ENCODE peak calls at places on chromosomes 1 and 21, in ten cellular contexts. One of them, this sample, is unnamed.

GRCh38 chr1:248622491-248623106 is 12.3 kb downstream of the OR2T11 start:
- DNase-seq in endothelial cell of umbilical vein: peak; percentile 13
- DNase-seq in stomach: no peak
- DNase-seq in IMR-90: peak; percentile 0
- DNase-seq in A549: peak; percentile 54
- DNase-seq in transverse colon: no peak
- DNase-seq in adrenal gland: no peak
- DNase-seq in breast epithelium: no peak
- DNase-seq in heart left ventricle: no peak
- DNase-seq in HCT116: peak; percentile 6
- DNase-seq in this sample: no peak

GRCh38 chr1:178344513-178345077 is 152.2 kb downstream of the CLEC20A start:
- DNase-seq in endothelial cell of umbilical vein: peak; percentile 87
- DNase-seq in transverse colon: no peak
- DNase-seq in breast epithelium: no peak
- DNase-seq in adrenal gland: no peak
- DNase-seq in heart left ventricle: no peak
- DNase-seq in A549: peak; percentile 62
- DNase-seq in IMR-90: peak; percentile 92
- DNase-seq in HCT116: peak; percentile 52
- DNase-seq in stomach: no peak
- DNase-seq in this sample: no peak

GRCh38 chr1:192506741-192507155 is 68.8 kb upstream of the RGS1 start:
- DNase-seq in IMR-90: peak; percentile 43
- DNase-seq in stomach: no peak
- DNase-seq in endothelial cell of umbilical vein: peak; percentile 72
- DNase-seq in heart left ventricle: no peak
- DNase-seq in A549: peak; percentile 34
- DNase-seq in transverse colon: no peak
- DNase-seq in HCT116: peak; percentile 23
- DNase-seq in breast epithelium: no peak
- DNase-seq in adrenal gland: no peak
- DNase-seq in this sample: no peak

GRCh38 chr1:67316180-67316902 is 8.7 kb downstream of the IL12RB2 start:
- DNase-seq in endothelial cell of umbilical vein: no peak
- DNase-seq in stomach: no peak
- DNase-seq in breast epithelium: no peak
- DNase-seq in transverse colon: no peak
- DNase-seq in A549: no peak
- DNase-seq in HCT116: no peak
- DNase-seq in IMR-90: no peak
- DNase-seq in heart left ventricle: no peak
- DNase-seq in adrenal gland: no peak
- DNase-seq in this sample: no peak

GRCh38 chr1:161484613-161485012 is 20.6 kb upstream of the FCGR2A start:
- DNase-seq in adrenal gland: no peak
- DNase-seq in breast epithelium: no peak
- DNase-seq in IMR-90: no peak
- DNase-seq in heart left ventricle: no peak
- DNase-seq in transverse colon: no peak
- DNase-seq in endothelial cell of umbilical vein: no peak
- DNase-seq in HCT116: no peak
- DNase-seq in A549: no peak
- DNase-seq in stomach: no peak
- DNase-seq in this sample: no peak

GRCh38 chr21:27126140-27126539 is 159.3 kb upstream of the ADAMTS5 start:
- DNase-seq in endothelial cell of umbilical vein: no peak
- DNase-seq in HCT116: no peak
- DNase-seq in A549: no peak
- DNase-seq in transverse colon: no peak
- DNase-seq in breast epithelium: no peak
- DNase-seq in adrenal gland: no peak
- DNase-seq in stomach: no peak
- DNase-seq in heart left ventricle: no peak
- DNase-seq in IMR-90: no peak
- DNase-seq in this sample: no peak

GRCh38 chr1:12275370-12275769 is 45.5 kb downstream of the VPS13D start:
- DNase-seq in IMR-90: no peak
- DNase-seq in A549: peak; percentile 27
- DNase-seq in breast epithelium: no peak
- DNase-seq in heart left ventricle: no peak
- DNase-seq in stomach: peak; percentile 30
- DNase-seq in HCT116: no peak
- DNase-seq in transverse colon: peak; percentile 17
- DNase-seq in endothelial cell of umbilical vein: peak; percentile 20
- DNase-seq in adrenal gland: peak; percentile 34
- DNase-seq in this sample: no peak

GRCh38 chr1:212162635-212163034 is 122.6 kb upstream of the PPP2R5A start:
- DNase-seq in endothelial cell of umbilical vein: peak; percentile 57
- DNase-seq in transverse colon: no peak
- DNase-seq in adrenal gland: peak; percentile 42
- DNase-seq in HCT116: no peak
- DNase-seq in stomach: peak; percentile 61
- DNase-seq in A549: no peak
- DNase-seq in breast epithelium: peak; percentile 71
- DNase-seq in IMR-90: peak; percentile 80
- DNase-seq in heart left ventricle: peak; percentile 73
- DNase-seq in this sample: no peak

GRCh38 chr1:54403377-54403776 is 2.8 kb downstream of the SSBP3 start:
- DNase-seq in transverse colon: no peak
- DNase-seq in endothelial cell of umbilical vein: no peak
- DNase-seq in stomach: no peak
- DNase-seq in adrenal gland: no peak
- DNase-seq in IMR-90: no peak
- DNase-seq in heart left ventricle: no peak
- DNase-seq in breast epithelium: no peak
- DNase-seq in A549: no peak
- DNase-seq in HCT116: no peak
- DNase-seq in this sample: no peak

GRCh38 chr1:70090875-70091274 is 114.5 kb downstream of the LRRC40 start:
- DNase-seq in transverse colon: no peak
- DNase-seq in breast epithelium: no peak
- DNase-seq in adrenal gland: no peak
- DNase-seq in HCT116: no peak
- DNase-seq in A549: no peak
- DNase-seq in endothelial cell of umbilical vein: no peak
- DNase-seq in stomach: no peak
- DNase-seq in IMR-90: peak; percentile 79
- DNase-seq in heart left ventricle: no peak
- DNase-seq in this sample: no peak

GRCh38 chr1:55337801-55338447 is 122.8 kb upstream of the USP24 start:
- DNase-seq in adrenal gland: no peak
- DNase-seq in A549: peak; percentile 66
- DNase-seq in stomach: no peak
- DNase-seq in breast epithelium: no peak
- DNase-seq in heart left ventricle: no peak
- DNase-seq in transverse colon: no peak
- DNase-seq in IMR-90: peak; percentile 79
- DNase-seq in endothelial cell of umbilical vein: peak; percentile 79
- DNase-seq in HCT116: peak; percentile 36
- DNase-seq in this sample: no peak

GRCh38 chr1:219568728-219569127 is 44.2 kb downstream of the ZC3H11B start:
- DNase-seq in endothelial cell of umbilical vein: no peak
- DNase-seq in A549: peak; percentile 4
- DNase-seq in transverse colon: no peak
- DNase-seq in adrenal gland: no peak
- DNase-seq in stomach: no peak
- DNase-seq in heart left ventricle: no peak
- DNase-seq in IMR-90: no peak
- DNase-seq in HCT116: no peak
- DNase-seq in breast epithelium: no peak
- DNase-seq in this sample: no peak

GRCh38 chr1:207025144-207025880 is 7.2 kb downstream of the C1orf116 start:
- DNase-seq in transverse colon: no peak
- DNase-seq in heart left ventricle: peak; percentile 19
- DNase-seq in breast epithelium: no peak
- DNase-seq in HCT116: no peak
- DNase-seq in A549: peak; percentile 78
- DNase-seq in adrenal gland: peak; percentile 76
- DNase-seq in IMR-90: peak; percentile 49
- DNase-seq in stomach: peak; percentile 72
- DNase-seq in endothelial cell of umbilical vein: peak; percentile 11
- DNase-seq in this sample: no peak

GRCh38 chr21:25881524-25882376 is 147.0 kb downstream of the GABPA start:
- DNase-seq in A549: peak; percentile 59
- DNase-seq in transverse colon: peak; percentile 69
- DNase-seq in adrenal gland: peak; percentile 64
- DNase-seq in heart left ventricle: peak; percentile 59
- DNase-seq in breast epithelium: peak; percentile 67
- DNase-seq in stomach: peak; percentile 75
- DNase-seq in HCT116: peak; percentile 41
- DNase-seq in endothelial cell of umbilical vein: peak; percentile 65
- DNase-seq in IMR-90: peak; percentile 61
- DNase-seq in this sample: no peak

GRCh38 chr1:89900323-89900722 is 79.5 kb downstream of the LRRC8D start:
- DNase-seq in heart left ventricle: no peak
- DNase-seq in endothelial cell of umbilical vein: no peak
- DNase-seq in IMR-90: no peak
- DNase-seq in transverse colon: no peak
- DNase-seq in A549: no peak
- DNase-seq in stomach: no peak
- DNase-seq in adrenal gland: no peak
- DNase-seq in breast epithelium: no peak
- DNase-seq in HCT116: no peak
- DNase-seq in this sample: no peak
- TF ChIP-seq POLR2A in heart left ventricle: no peak
- TF ChIP-seq POLR2A in endothelial cell of umbilical vein: no peak
- TF ChIP-seq POLR2A in IMR-90: no peak
- TF ChIP-seq POLR2A in transverse colon: no peak
- TF ChIP-seq POLR2A in A549: no peak
- TF ChIP-seq POLR2A in stomach: no peak
- TF ChIP-seq POLR2A in adrenal gland: no peak
- TF ChIP-seq POLR2A in breast epithelium: no peak
- TF ChIP-seq POLR2A in HCT116: no peak
- TF ChIP-seq POLR2A in this sample: no peak

DNA sequence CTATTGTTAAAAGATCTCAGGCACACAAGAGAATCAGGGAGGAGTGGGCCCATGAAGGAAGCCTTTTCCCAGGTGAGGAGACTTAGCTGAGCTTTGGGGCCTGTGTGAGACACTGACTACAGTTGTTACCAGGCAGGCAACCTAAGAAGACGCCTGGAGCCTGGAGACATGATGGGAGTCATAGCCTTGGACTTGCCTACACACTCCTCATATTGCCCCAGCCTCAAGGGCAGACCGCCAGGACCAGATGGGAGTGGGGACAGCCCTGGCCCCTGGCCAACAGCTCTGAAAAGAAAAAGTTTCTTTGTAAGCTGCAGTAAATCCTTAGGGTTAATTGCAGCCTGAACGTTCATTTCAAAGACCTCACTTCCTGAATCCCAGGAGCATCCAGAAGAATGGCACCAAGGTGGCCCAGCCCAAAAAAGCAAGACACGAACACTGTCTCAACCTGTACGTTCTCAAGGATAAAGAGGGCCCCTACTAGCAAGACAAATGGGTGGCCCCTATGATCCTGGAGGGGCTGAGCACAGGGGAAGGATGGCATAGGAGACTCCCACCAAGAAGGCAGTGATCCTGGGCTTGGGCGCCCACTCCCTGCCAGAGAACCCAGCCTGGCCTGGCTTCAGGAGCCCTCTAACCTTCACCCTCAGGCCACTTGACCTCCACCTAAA is 33.2 kb upstream of the BTG2 start:
- DNase-seq in adrenal gland: no peak
- DNase-seq in HCT116: no peak
- DNase-seq in endothelial cell of umbilical vein: no peak
- DNase-seq in stomach: no peak
- DNase-seq in IMR-90: no peak
- DNase-seq in A549: no peak
- DNase-seq in breast epithelium: no peak
- DNase-seq in heart left ventricle: no peak
- DNase-seq in transverse colon: peak; percentile 55
- DNase-seq in this sample: no peak
- H3K4me1 ChIP-seq in adrenal gland: peaks cover 30% of the 10 kb centered on the region
- H3K4me1 ChIP-seq in HCT116: no peaks in the 10 kb centered on the region
- H3K4me1 ChIP-seq in endothelial cell of umbilical vein: peaks cover 9% of the 10 kb centered on the region
- H3K4me1 ChIP-seq in stomach: peaks cover 34% of the 10 kb centered on the region
- H3K4me1 ChIP-seq in IMR-90: peaks cover 5% of the 10 kb centered on the region
- H3K4me1 ChIP-seq in A549: peaks cover 13% of the 10 kb centered on the region
- H3K4me1 ChIP-seq in breast epithelium: peaks cover 11% of the 10 kb centered on the region
- H3K4me1 ChIP-seq in heart left ventricle: peaks cover 56% of the 10 kb centered on the region
- H3K4me1 ChIP-seq in transverse colon: peaks cover 30% of the 10 kb centered on the region
- H3K4me1 ChIP-seq in this sample: peaks cover 49% of the 10 kb centered on the region

GRCh38 chr1:31784356-31785019 is 20.3 kb upstream of the ADGRB2 start:
- DNase-seq in breast epithelium: no peak
- DNase-seq in heart left ventricle: no peak
- DNase-seq in adrenal gland: no peak
- DNase-seq in A549: no peak
- DNase-seq in IMR-90: no peak
- DNase-seq in HCT116: no peak
- DNase-seq in endothelial cell of umbilical vein: no peak
- DNase-seq in stomach: no peak
- DNase-seq in transverse colon: no peak
- DNase-seq in this sample: no peak

GRCh38 chr1:31787261-31787660 is 23.1 kb upstream of the ADGRB2 start:
- DNase-seq in stomach: no peak
- DNase-seq in adrenal gland: no peak
- DNase-seq in HCT116: no peak
- DNase-seq in transverse colon: no peak
- DNase-seq in A549: no peak
- DNase-seq in heart left ventricle: no peak
- DNase-seq in IMR-90: no peak
- DNase-seq in breast epithelium: no peak
- DNase-seq in endothelial cell of umbilical vein: no peak
- DNase-seq in this sample: no peak

GRCh38 chr1:31785020-31785946 is 21.1 kb upstream of the ADGRB2 start:
- DNase-seq in IMR-90: no peak
- DNase-seq in breast epithelium: peak; percentile 46
- DNase-seq in HCT116: no peak
- DNase-seq in transverse colon: no peak
- DNase-seq in heart left ventricle: no peak
- DNase-seq in A549: no peak
- DNase-seq in adrenal gland: no peak
- DNase-seq in endothelial cell of umbilical vein: no peak
- DNase-seq in stomach: no peak
- DNase-seq in this sample: no peak

GRCh38 chr1:31786366-31787060 is 22.4 kb upstream of the ADGRB2 start:
- DNase-seq in A549: no peak
- DNase-seq in adrenal gland: no peak
- DNase-seq in breast epithelium: no peak
- DNase-seq in HCT116: no peak
- DNase-seq in stomach: no peak
- DNase-seq in endothelial cell of umbilical vein: no peak
- DNase-seq in heart left ventricle: no peak
- DNase-seq in IMR-90: no peak
- DNase-seq in transverse colon: no peak
- DNase-seq in this sample: no peak

GRCh38 chr1:31785947-31786290 is 21.8 kb upstream of the ADGRB2 start:
- DNase-seq in breast epithelium: no peak
- DNase-seq in transverse colon: no peak
- DNase-seq in A549: no peak
- DNase-seq in endothelial cell of umbilical vein: no peak
- DNase-seq in IMR-90: no peak
- DNase-seq in stomach: no peak
- DNase-seq in HCT116: no peak
- DNase-seq in heart left ventricle: no peak
- DNase-seq in adrenal gland: no peak
- DNase-seq in this sample: no peak
- TF ChIP-seq CTCF in breast epithelium: no peak
- TF ChIP-seq CTCF in transverse colon: no peak
- TF ChIP-seq CTCF in A549: no peak
- TF ChIP-seq CTCF in endothelial cell of umbilical vein: no peak
- TF ChIP-seq CTCF in IMR-90: no peak
- TF ChIP-seq CTCF in stomach: no peak
- TF ChIP-seq CTCF in HCT116: no peak
- TF ChIP-seq CTCF in heart left ventricle: no peak
- TF ChIP-seq CTCF in adrenal gland: no peak
- TF ChIP-seq CTCF in this sample: no peak

GRCh38 chr1:41017141-41018024 is 4.1 kb downstream of the SLFNL1 start:
- DNase-seq in transverse colon: no peak
- DNase-seq in HCT116: no peak
- DNase-seq in adrenal gland: no peak
- DNase-seq in heart left ventricle: no peak
- DNase-seq in A549: no peak
- DNase-seq in stomach: no peak
- DNase-seq in IMR-90: no peak
- DNase-seq in endothelial cell of umbilical vein: no peak
- DNase-seq in breast epithelium: no peak
- DNase-seq in this sample: no peak
- TF ChIP-seq POLR2A in transverse colon: no peak
- TF ChIP-seq POLR2A in HCT116: no peak
- TF ChIP-seq POLR2A in adrenal gland: no peak
- TF ChIP-seq POLR2A in heart left ventricle: no peak
- TF ChIP-seq POLR2A in A549: no peak
- TF ChIP-seq POLR2A in stomach: no peak
- TF ChIP-seq POLR2A in IMR-90: no peak
- TF ChIP-seq POLR2A in endothelial cell of umbilical vein: no peak
- TF ChIP-seq POLR2A in breast epithelium: no peak
- TF ChIP-seq POLR2A in this sample: no peak